ENCODE peak calls at places on chromosomes 3 and 15, in five cellular contexts. S, X, Y, U and K are unnamed samples.
A peak's percentile ranks its signal among the peaks of the same experiment; 100 is the strongest.

GRCh38 chr3:122415104-122415744 is 638 bp downstream of the WDR5B start:
- DNase-seq in S (peak; percentile 27), Y (peak; percentile 67), U (peak; percentile 39), X (peak; percentile 65), K (peak; percentile 25)

GRCh38 chr15:22866066-22866465 is 27.6 kb downstream of the NIPA2 start:
- DNase-seq in X (no peak), U (no peak), Y (no peak), S (no peak), K (no peak)

GRCh38 chr15:91338763-91339162 is 238.7 kb downstream of the SV2B start:
- DNase-seq in X (no peak), U (no peak), S (no peak), Y (no peak), K (no peak)

GRCh38 chr3:151209652-151210051 is 6.6 kb upstream of the GPR171 start:
- DNase-seq in Y (no peak), X (no peak), U (no peak), S (no peak), K (no peak)

GRCh38 chr3:152382312-152383135 is 113.8 kb downstream of the MBNL1 start:
- DNase-seq in Y (no peak), X (no peak), S (no peak), U (no peak), K (no peak)

GRCh38 chr3:115819785-115820384 is 196.6 kb downstream of the GAP43 start:
- DNase-seq in U (peak; percentile 45), S (peak; percentile 57), X (peak; percentile 59), Y (peak; percentile 42), K (peak; percentile 81)

GRCh38 chr3:120113128-120114116 is 19.2 kb upstream of the GSK3B start:
- DNase-seq in X (no peak), U (no peak), S (no peak), Y (no peak), K (no peak)

GRCh38 chr3:15636028-15636709 is 34.6 kb downstream of the BTD start:
- DNase-seq in X (no peak), Y (no peak), S (no peak), U (no peak), K (no peak)

GRCh38 chr3:44968447-44968858 is 7.5 kb downstream of the ZDHHC3 start:
- DNase-seq in U (no peak), S (no peak), Y (no peak), X (no peak), K (no peak)

GRCh38 chr3:154015307-154015706 is 105.9 kb upstream of the ARHGEF26 start:
- DNase-seq in X (no peak), S (no peak), U (no peak), Y (no peak), K (no peak)

GRCh38 chr3:125157183-125157582 is 55.4 kb downstream of the SLC12A8 start:
- DNase-seq in X (no peak), U (no peak), S (no peak), Y (no peak), K (no peak)

GRCh38 chr3:63661242-63661641 is 8.8 kb downstream of the SNTN start:
- DNase-seq in U (no peak), Y (peak; percentile 3), S (no peak), X (no peak), K (no peak)

GRCh38 chr15:71532994-71533393 is 277.4 kb upstream of the NR2E3 start:
- DNase-seq in X (peak; percentile 54), Y (peak; percentile 49), U (no peak), S (peak; percentile 31), K (peak; percentile 5)

GRCh38 chr3:109685084-109686079 is 348.0 kb upstream of the DPPA4 start:
- DNase-seq in U (no peak), S (peak; percentile 4), Y (no peak), X (no peak), K (no peak)

GRCh38 chr3:72171461-72171860 is 386.5 kb upstream of the PROK2 start:
- DNase-seq in U (no peak), Y (no peak), S (no peak), X (no peak), K (no peak)

GRCh38 chr3:24522155-24522579 is 27.5 kb upstream of the THRB start:
- DNase-seq in X (peak; percentile 9), Y (no peak), U (no peak), S (no peak), K (peak; percentile 74)

GRCh38 chr3:65593780-65594752 is 444.7 kb downstream of the MAGI1 start:
- DNase-seq in S (peak; percentile 12), U (no peak), X (no peak), Y (no peak), K (no peak)

GRCh38 chr3:185250247-185250646 is 3.6 kb downstream of the EHHADH start:
- DNase-seq in S (no peak), U (no peak), X (no peak), Y (no peak), K (no peak)

GRCh38 chr3:114484895-114485294 is 191.1 kb downstream of the TIGIT start:
- DNase-seq in U (no peak), Y (no peak), X (no peak), S (no peak), K (no peak)

GRCh38 chr3:143135150-143135549 is 15.6 kb downstream of the CHST2 start:
- DNase-seq in U (no peak), Y (no peak), S (peak; percentile 17), X (no peak), K (no peak)

DNA sequence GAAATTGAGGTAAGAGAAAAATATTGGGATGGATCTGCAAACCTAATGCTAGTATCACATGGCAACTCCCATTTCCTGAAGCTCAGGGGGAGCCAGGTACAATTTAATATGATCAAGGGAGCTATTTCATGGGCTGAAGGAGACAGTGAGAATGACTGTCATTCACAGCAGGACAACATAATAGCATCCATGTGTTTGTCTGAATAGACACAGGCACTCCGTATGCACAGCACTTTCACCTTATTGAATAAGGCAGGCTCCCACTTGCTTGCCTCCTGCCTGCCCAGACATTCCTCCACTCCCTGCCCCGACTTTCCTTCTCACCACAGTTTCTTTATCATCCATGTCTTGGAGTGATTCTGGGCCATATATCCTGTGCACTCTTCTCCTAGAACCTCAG is 156.6 kb upstream of the SLC24A5 start:
- DNase-seq in Y (no peak), X (no peak), U (no peak), S (no peak), K (no peak)
- TF ChIP-seq FOXM1 in Y (no peak), X (no peak), U (no peak), S (no peak), K (no peak)

GRCh38 chr3:48851407-48851806 is 3.7 kb upstream of the PRKAR2A start:
- DNase-seq in U (no peak), S (peak; percentile 76), X (no peak), Y (no peak), K (no peak)
- TF ChIP-seq FOXM1 in U (no peak), S (no peak), X (no peak), Y (no peak), K (no peak)

DNA sequence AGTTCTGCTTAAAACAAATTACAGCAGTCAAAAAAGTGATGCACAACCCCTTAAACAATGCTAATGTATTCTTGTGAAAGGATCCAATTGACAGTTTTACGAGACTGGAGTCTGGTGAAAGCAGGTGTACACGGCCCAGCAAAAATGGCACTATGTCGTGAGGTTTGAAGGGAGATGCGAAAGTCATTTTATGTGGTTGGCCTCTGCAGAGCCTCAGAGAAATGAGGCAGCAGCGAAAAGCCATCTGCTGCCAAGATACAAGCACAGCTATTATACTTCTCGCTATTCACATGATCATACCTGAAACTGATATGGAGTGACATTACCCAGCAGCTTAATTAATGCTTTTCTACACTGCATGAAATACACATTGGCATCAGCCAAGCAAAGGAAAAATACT is 36.4 kb downstream of the MECOM start:
- DNase-seq in S (no peak), U (no peak), X (no peak), Y (no peak), K (no peak)
- TF ChIP-seq FOXM1 in S (no peak), U (no peak), X (no peak), Y (no peak), K (no peak)

DNA sequence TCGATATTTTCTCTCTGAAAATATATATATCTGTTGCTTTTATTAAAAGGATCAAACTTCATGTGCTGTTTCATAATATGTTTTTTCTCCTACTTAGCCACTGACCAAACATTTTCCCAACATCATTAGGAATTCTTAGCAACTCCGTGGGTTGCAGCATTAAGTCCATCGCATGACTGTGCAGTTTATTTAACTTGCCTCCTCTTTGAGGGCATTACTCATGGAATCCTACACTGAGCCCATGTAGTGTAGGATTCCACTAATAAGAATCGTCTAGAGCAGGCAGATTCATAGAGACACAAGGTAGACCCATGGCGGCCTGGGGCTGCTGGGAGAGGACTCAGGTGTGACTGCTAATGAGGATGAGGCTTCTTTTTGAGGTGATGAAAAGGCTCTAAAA is 49.3 kb downstream of the CMTM6 start:
- DNase-seq in S (no peak), Y (no peak), X (no peak), U (no peak), K (no peak)
- TF ChIP-seq FOXM1 in S (no peak), Y (no peak), X (no peak), U (no peak), K (no peak)